ENCODE peak calls at places on chromosome 20, in seven cellular contexts. F is activated naive CD8-positive, alpha-beta T cell treated with anti-CD3 and anti-CD28 coated beads, Interleukin-2, amount 50 U/mL, for 24 hours; S is NCI-H774; T is SW 1271; I is activated T-cell treated with anti-CD3 and anti-CD28 coated beads, Interleukin-2, amount 50 U/mL, for 48 hours; U is AG10803; H is CD4-positive, alpha-beta T cell. O is an unnamed sample.

GRCh38 chr20:59723607-59724456 is 119.5 kb downstream of the PHACTR3 start:
- DNase-seq in U (peak), I (no peak), T (no peak), S (no peak), F (no peak), H (no peak), O (no peak)

GRCh38 chr20:47546184-47547033 is 44.7 kb downstream of the NCOA3 start:
- DNase-seq in I (no peak), F (no peak), H (no peak), T (no peak), S (no peak), U (peak), O (no peak)

GRCh38 chr20:41029150-41029872 is 689 bp downstream of the TOP1 start:
- DNase-seq in I (peak), T (no peak), H (peak), U (no peak), S (no peak), F (peak), O (peak)

GRCh38 chr20:63183422-63184146 is 32.3 kb downstream of the YTHDF1 start:
- DNase-seq in U (no peak), S (no peak), F (peak), I (peak), H (peak), T (no peak), O (peak)

GRCh38 chr20:24978493-24978892 is 14.1 kb downstream of the APMAP start:
- DNase-seq in T (no peak), H (no peak), I (no peak), F (no peak), S (no peak), U (no peak), O (peak)

GRCh38 chr20:4713401-4713800 is 8.3 kb upstream of the PRND start:
- DNase-seq in U (no peak), S (no peak), I (no peak), H (no peak), T (no peak), F (no peak), O (peak)

GRCh38 chr20:63734111-63734945 is 2.1 kb upstream of the LIME1 start:
- DNase-seq in F (no peak), S (no peak), U (no peak), H (no peak), T (no peak), I (no peak), O (peak)

GRCh38 chr20:40646321-40647212 is 42.5 kb downstream of the MAFB start:
- DNase-seq in U (no peak), F (no peak), S (peak), T (no peak), I (no peak), H (no peak), O (no peak)

GRCh38 chr20:3613821-3614440 is 49.3 kb downstream of the GFRA4 start:
- DNase-seq in F (no peak), T (no peak), H (no peak), U (peak), I (no peak), S (no peak), O (no peak)

GRCh38 chr20:57210054-57210910 is 56.2 kb downstream of the BMP7 start:
- DNase-seq in S (no peak), U (no peak), F (no peak), H (no peak), I (no peak), T (no peak), O (peak)

GRCh38 chr20:58921564-58921963 is 59.5 kb upstream of the NELFCD start:
- DNase-seq in F (no peak), I (no peak), H (no peak), T (no peak), U (no peak), S (no peak), O (no peak)

GRCh38 chr20:53971096-53971683 is 99.2 kb downstream of the BCAS1 start:
- DNase-seq in U (no peak), F (no peak), I (no peak), S (no peak), H (no peak), T (no peak), O (no peak)

GRCh38 chr20:23200413-23200812 is 114.3 kb upstream of the CD93 start:
- DNase-seq in U (no peak), F (no peak), I (no peak), H (no peak), T (no peak), S (no peak), O (no peak)

GRCh38 chr20:46253391-46253790 is 54.9 kb downstream of the CDH22 start:
- DNase-seq in S (peak), U (no peak), I (no peak), H (no peak), T (no peak), F (no peak), O (no peak)

GRCh38 chr20:60921021-60921622 is 330.9 kb upstream of the CDH4 start:
- DNase-seq in S (no peak), H (no peak), U (peak), I (peak), F (peak), T (no peak), O (no peak)

GRCh38 chr20:11890331-11891080 is 27.2 kb upstream of the BTBD3 start:
- DNase-seq in S (peak), I (peak), U (peak), H (peak), F (peak), T (peak), O (peak)

GRCh38 chr20:32234135-32234808 is 26.6 kb downstream of the POFUT1 start:
- DNase-seq in U (no peak), I (no peak), F (no peak), T (no peak), S (no peak), H (no peak), O (no peak)

GRCh38 chr20:50481741-50482140 is 28.4 kb upstream of the PTPN1 start:
- DNase-seq in F (no peak), U (no peak), I (no peak), S (no peak), T (no peak), H (no peak), O (no peak)

GRCh38 chr20:32743237-32744112 is at the start of gene COMMD7:
- DNase-seq in S (peak), F (peak), I (peak), U (peak), T (no peak), H (peak), O (peak)

GRCh38 chr20:55174172-55174571 is 698.8 kb downstream of the DOK5 start:
- DNase-seq in H (no peak), F (no peak), S (no peak), I (no peak), T (no peak), U (no peak), O (no peak)

GRCh38 chr20:37081717-37082289 is 14.0 kb downstream of the RBL1 start:
- DNase-seq in T (no peak), S (no peak), U (no peak), F (peak), H (peak), I (no peak), O (no peak)

GRCh38 chr20:43124261-43124660 is 65.4 kb downstream of the PTPRT start:
- DNase-seq in T (no peak), U (no peak), S (no peak), F (no peak), I (no peak), H (no peak), O (no peak)

GRCh38 chr20:1287306-1287705 is 21.2 kb downstream of the SNPH start:
- DNase-seq in H (no peak), S (no peak), F (no peak), T (no peak), U (no peak), I (no peak), O (no peak)

GRCh38 chr20:2694519-2694918 is 1.9 kb downstream of the EBF4 start:
- DNase-seq in F (no peak), T (no peak), S (no peak), H (no peak), U (no peak), I (no peak), O (peak)

GRCh38 chr20:16573011-16573965 is at the start of gene KIF16B:
- DNase-seq in F (peak), I (peak), T (peak), H (peak), U (peak), S (peak), O (peak)

GRCh38 chr20:51533291-51534172 is 9.0 kb downstream of the NFATC2 start:
- DNase-seq in U (peak), I (peak), S (no peak), H (no peak), F (no peak), T (peak), O (no peak)

GRCh38 chr20:32585011-32585518 is at the start of gene NOL4L:
- DNase-seq in F (peak), U (peak), T (no peak), I (peak), H (peak), S (peak), O (no peak)

GRCh38 chr20:48652961-48653705 is 174.7 kb downstream of the PREX1 start:
- DNase-seq in I (no peak), H (no peak), S (no peak), F (no peak), U (no peak), T (no peak), O (no peak)

GRCh38 chr20:45409531-45410272 is 1.6 kb downstream of the DBNDD2 start:
- DNase-seq in U (no peak), T (no peak), F (no peak), I (no peak), H (no peak), S (no peak), O (no peak)

GRCh38 chr20:49768204-49769124 is 44.2 kb upstream of the SLC9A8 start:
- DNase-seq in T (no peak), H (peak), I (no peak), S (peak), U (peak), F (no peak), O (peak)

GRCh38 chr20:3173582-3174441 is 463 bp upstream of the LZTS3 start:
- DNase-seq in F (peak), H (peak), S (peak), I (peak), U (peak), T (peak), O (peak)

GRCh38 chr20:24437322-24438090 is 31.9 kb upstream of the SYNDIG1 start:
- DNase-seq in F (no peak), I (no peak), S (no peak), H (no peak), T (no peak), U (no peak), O (no peak)

GRCh38 chr20:54323227-54323734 is 115.4 kb downstream of the PFDN4 start:
- DNase-seq in H (no peak), F (no peak), S (no peak), U (peak), T (no peak), I (no peak), O (no peak)

GRCh38 chr20:23147964-23148720 is 62.0 kb upstream of the CD93 start:
- DNase-seq in F (peak), I (peak), U (peak), H (no peak), S (no peak), T (peak), O (peak)

GRCh38 chr20:39850821-39851330 is 838.2 kb downstream of the MAFB start:
- DNase-seq in I (no peak), H (no peak), F (no peak), T (no peak), S (no peak), U (peak), O (no peak)

GRCh38 chr20:52031574-52032303 is 159.8 kb downstream of the ZFP64 start:
- DNase-seq in T (no peak), I (peak), U (peak), H (no peak), S (no peak), F (peak), O (no peak)

GRCh38 chr20:5657190-5657872 is 92.9 kb upstream of the SHLD1 start:
- DNase-seq in I (no peak), T (no peak), U (peak), H (no peak), F (no peak), S (no peak), O (no peak)

GRCh38 chr20:23303325-23304102 is 47.1 kb upstream of the NXT1 start:
- DNase-seq in F (no peak), I (no peak), H (no peak), U (no peak), T (no peak), S (no peak), O (no peak)

GRCh38 chr20:33465536-33466302 is 22.2 kb upstream of the SNTA1 start:
- DNase-seq in U (no peak), S (no peak), H (no peak), F (no peak), I (no peak), T (no peak), O (no peak)